ENCODE peak calls at places on chromosomes 11 and 22, in four cellular contexts. One of them, this sample, is unnamed.
A peak's percentile ranks its signal among the peaks of the same experiment; 100 is the strongest.

GRCh38 chr22:35205956-35206355 is 51.3 kb upstream of the HMGXB4 start:
- DNase-seq in upper lobe of right lung: no peak
- DNase-seq in fibroblast of villous mesenchyme: peak; percentile 6
- DNase-seq in cardiac muscle cell: peak; percentile 33
- DNase-seq in this sample: no peak

GRCh38 chr11:12293486-12293885 is 83.9 kb upstream of the PARVA start:
- DNase-seq in upper lobe of right lung: no peak
- DNase-seq in fibroblast of villous mesenchyme: no peak
- DNase-seq in cardiac muscle cell: no peak
- DNase-seq in this sample: no peak

GRCh38 chr11:30586251-30587144 is at the start of gene MPPED2:
- DNase-seq in upper lobe of right lung: peak; percentile 65
- DNase-seq in fibroblast of villous mesenchyme: no peak
- DNase-seq in cardiac muscle cell: no peak
- DNase-seq in this sample: peak; percentile 7

GRCh38 chr11:65390099-65390941 is 3.9 kb downstream of the FRMD8 start:
- DNase-seq in upper lobe of right lung: peak; percentile 63
- DNase-seq in fibroblast of villous mesenchyme: no peak
- DNase-seq in cardiac muscle cell: peak; percentile 60
- DNase-seq in this sample: no peak

GRCh38 chr22:28012811-28013460 is 93.9 kb upstream of the PITPNB start:
- DNase-seq in upper lobe of right lung: no peak
- DNase-seq in fibroblast of villous mesenchyme: no peak
- DNase-seq in cardiac muscle cell: no peak
- DNase-seq in this sample: no peak

GRCh38 chr22:43230983-43231723 is 44.2 kb upstream of the TTLL12 start:
- DNase-seq in upper lobe of right lung: peak; percentile 85
- DNase-seq in fibroblast of villous mesenchyme: peak; percentile 37
- DNase-seq in cardiac muscle cell: peak; percentile 48
- DNase-seq in this sample: peak; percentile 39

GRCh38 chr11:118142081-118142480 is 10.5 kb downstream of the SCN4B start:
- DNase-seq in upper lobe of right lung: peak; percentile 9
- DNase-seq in fibroblast of villous mesenchyme: no peak
- DNase-seq in cardiac muscle cell: peak; percentile 19
- DNase-seq in this sample: no peak

GRCh38 chr11:35526370-35526792 is 965 bp upstream of the PAMR1 start:
- DNase-seq in upper lobe of right lung: no peak
- DNase-seq in fibroblast of villous mesenchyme: no peak
- DNase-seq in cardiac muscle cell: no peak
- DNase-seq in this sample: no peak

GRCh38 chr22:24247011-24247507 is 2.2 kb upstream of the GGT5 start:
- DNase-seq in upper lobe of right lung: no peak
- DNase-seq in fibroblast of villous mesenchyme: no peak
- DNase-seq in cardiac muscle cell: peak; percentile 45
- DNase-seq in this sample: no peak

GRCh38 chr22:41776381-41776780 is 24.1 kb upstream of the CCDC134 start:
- DNase-seq in upper lobe of right lung: no peak
- DNase-seq in fibroblast of villous mesenchyme: no peak
- DNase-seq in cardiac muscle cell: no peak
- DNase-seq in this sample: no peak

GRCh38 chr11:113874096-113874919 is 1.1 kb downstream of the USP28 start:
- DNase-seq in upper lobe of right lung: no peak
- DNase-seq in fibroblast of villous mesenchyme: no peak
- DNase-seq in cardiac muscle cell: peak; percentile 14
- DNase-seq in this sample: no peak

DNA sequence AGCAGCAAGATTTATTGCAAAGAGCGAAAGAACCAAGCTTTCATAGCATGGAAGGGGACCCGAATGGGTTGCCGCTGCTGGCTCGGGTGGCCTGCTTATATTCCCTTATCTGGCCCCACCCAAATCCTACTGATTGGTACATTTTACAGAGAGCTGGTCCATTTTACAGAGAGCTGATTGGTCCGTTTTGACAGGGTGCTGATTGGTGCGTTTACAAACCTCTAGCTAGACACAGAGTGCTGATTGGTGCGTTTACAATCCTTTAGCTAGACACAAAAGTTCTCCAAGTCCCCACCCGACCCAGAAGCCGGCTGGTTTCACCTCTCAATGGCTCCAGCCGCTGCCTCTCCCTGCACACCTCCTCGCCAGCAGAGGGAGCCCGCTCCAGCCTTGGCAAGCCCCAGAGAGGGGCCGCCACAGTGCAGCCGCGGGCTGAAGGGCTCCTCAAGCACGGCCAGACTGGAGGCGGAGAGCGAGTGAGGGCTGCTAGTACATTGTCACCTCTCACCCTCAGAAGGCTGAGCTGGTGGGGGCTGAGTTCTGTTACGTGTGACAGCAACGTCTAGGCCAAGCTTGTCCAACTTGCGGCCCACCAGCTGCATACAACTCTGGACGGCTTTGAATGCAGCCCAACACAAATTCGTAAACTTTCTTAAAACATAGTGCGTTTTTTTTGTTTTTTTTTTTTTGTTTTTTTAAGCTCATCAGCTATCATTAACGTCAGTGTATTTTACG is 8.7 kb downstream of the PTH start:
- DNase-seq in upper lobe of right lung: peak; percentile 86
- DNase-seq in fibroblast of villous mesenchyme: no peak
- DNase-seq in cardiac muscle cell: peak; percentile 58
- DNase-seq in this sample: no peak
- TF ChIP-seq CTCF in upper lobe of right lung: peak; percentile 46
- TF ChIP-seq CTCF in fibroblast of villous mesenchyme: peak; percentile 34
- TF ChIP-seq CTCF in cardiac muscle cell: peak; percentile 45
- TF ChIP-seq CTCF in this sample: no peak

GRCh38 chr11:57566035-57566504 is 1.4 kb downstream of the UBE2L6 start:
- DNase-seq in upper lobe of right lung: no peak
- DNase-seq in fibroblast of villous mesenchyme: peak; percentile 84
- DNase-seq in cardiac muscle cell: peak; percentile 54
- DNase-seq in this sample: no peak
- H3K4me3 ChIP-seq in upper lobe of right lung: peak overlapping the region; percentile 96
- H3K4me3 ChIP-seq in fibroblast of villous mesenchyme: peak overlapping the region; percentile 91
- H3K4me3 ChIP-seq in cardiac muscle cell: peak overlapping the region; percentile 87
- H3K4me3 ChIP-seq in this sample: peak overlapping the region; percentile 89

GRCh38 chr11:69666752-69667536 is 8.2 kb downstream of the LTO1 start:
- DNase-seq in upper lobe of right lung: peak; percentile 38
- DNase-seq in fibroblast of villous mesenchyme: no peak
- DNase-seq in cardiac muscle cell: no peak
- DNase-seq in this sample: no peak

GRCh38 chr11:69666261-69666660 is 8.9 kb downstream of the LTO1 start:
- DNase-seq in upper lobe of right lung: peak; percentile 39
- DNase-seq in fibroblast of villous mesenchyme: no peak
- DNase-seq in cardiac muscle cell: no peak
- DNase-seq in this sample: peak; percentile 9

GRCh38 chr11:69664103-69664775 is 10.9 kb downstream of the LTO1 start:
- DNase-seq in upper lobe of right lung: peak; percentile 48
- DNase-seq in fibroblast of villous mesenchyme: no peak
- DNase-seq in cardiac muscle cell: no peak
- DNase-seq in this sample: no peak

GRCh38 chr11:69664901-69665300 is 10.3 kb downstream of the LTO1 start:
- DNase-seq in upper lobe of right lung: peak; percentile 46
- DNase-seq in fibroblast of villous mesenchyme: no peak
- DNase-seq in cardiac muscle cell: no peak
- DNase-seq in this sample: peak; percentile 25

DNA sequence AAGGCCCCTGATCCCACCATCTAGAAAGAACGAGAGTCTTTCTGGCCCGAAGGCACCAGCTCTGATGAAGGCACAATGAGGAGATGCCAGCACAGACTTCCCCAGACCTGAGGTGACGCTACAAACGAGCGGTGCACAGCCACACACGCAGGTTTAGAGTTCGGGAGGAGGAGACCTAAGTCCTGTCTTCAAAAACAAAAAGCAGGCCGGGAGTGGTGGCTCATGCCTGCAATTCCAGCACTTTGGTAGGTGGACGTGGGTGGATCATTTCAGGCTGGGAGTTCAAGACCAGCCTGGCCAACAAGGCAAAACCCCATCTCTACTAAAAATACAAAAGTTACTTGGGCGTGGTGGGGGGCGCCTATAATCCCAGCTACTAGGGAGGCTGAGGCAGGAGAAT is 9.5 kb downstream of the LTO1 start:
- DNase-seq in upper lobe of right lung: peak; percentile 42
- DNase-seq in fibroblast of villous mesenchyme: no peak
- DNase-seq in cardiac muscle cell: no peak
- DNase-seq in this sample: no peak
- TF ChIP-seq CTCF in upper lobe of right lung: no peak
- TF ChIP-seq CTCF in fibroblast of villous mesenchyme: no peak
- TF ChIP-seq CTCF in cardiac muscle cell: no peak
- TF ChIP-seq CTCF in this sample: no peak

GRCh38 chr22:37019309-37020191 is at the start of the genes MPST and TST:
- DNase-seq in upper lobe of right lung: peak; percentile 93
- DNase-seq in fibroblast of villous mesenchyme: peak; percentile 76
- DNase-seq in cardiac muscle cell: peak; percentile 77
- DNase-seq in this sample: peak; percentile 70

GRCh38 chr22:37017356-37017755 is 1.9 kb downstream of the TST start:
- DNase-seq in upper lobe of right lung: no peak
- DNase-seq in fibroblast of villous mesenchyme: no peak
- DNase-seq in cardiac muscle cell: no peak
- DNase-seq in this sample: no peak

GRCh38 chr22:37018815-37019308 is 385 bp downstream of the TST start:
- DNase-seq in upper lobe of right lung: peak; percentile 83
- DNase-seq in fibroblast of villous mesenchyme: peak; percentile 88
- DNase-seq in cardiac muscle cell: peak; percentile 65
- DNase-seq in this sample: no peak

GRCh38 chr22:37020192-37020479 is 594 bp downstream of the MPST start:
- DNase-seq in upper lobe of right lung: no peak
- DNase-seq in fibroblast of villous mesenchyme: peak; percentile 51
- DNase-seq in cardiac muscle cell: peak; percentile 57
- DNase-seq in this sample: no peak

DNA sequence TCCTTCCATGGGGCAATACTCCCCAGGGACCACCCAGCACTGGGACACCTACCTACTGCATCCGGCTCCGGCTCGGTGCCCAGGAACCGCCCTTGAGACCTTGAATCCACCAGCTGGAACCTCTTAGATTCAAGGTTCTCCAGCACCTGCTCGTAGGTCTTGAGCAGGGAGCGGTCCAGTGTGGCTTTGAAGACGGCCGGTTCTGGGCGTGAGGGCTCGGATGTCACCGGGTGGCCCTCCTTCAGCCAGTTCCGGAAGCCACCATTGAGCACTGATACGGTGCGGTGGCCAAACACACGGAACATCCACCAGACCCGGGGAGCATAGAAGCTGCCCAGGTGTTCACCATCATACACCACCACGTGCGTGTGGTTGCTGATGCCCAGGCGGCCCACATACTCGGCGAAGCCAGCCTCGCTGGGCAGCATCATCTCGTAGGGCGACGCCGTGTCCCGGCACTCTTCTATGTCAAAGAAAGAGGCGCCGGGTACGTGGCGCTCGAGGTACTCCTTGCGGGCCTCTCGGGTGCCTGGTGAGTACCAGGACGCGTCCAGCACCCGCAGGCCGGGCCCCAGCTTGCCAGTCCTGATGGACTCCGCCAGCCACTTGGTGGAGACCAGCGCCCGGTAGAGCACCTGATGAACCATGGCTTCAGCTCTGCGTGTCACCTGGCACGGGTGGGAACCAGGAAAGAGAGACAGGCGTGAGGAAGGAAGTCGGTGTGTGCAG is 997 bp downstream of the TST start:
- DNase-seq in upper lobe of right lung: no peak
- DNase-seq in fibroblast of villous mesenchyme: no peak
- DNase-seq in cardiac muscle cell: no peak
- DNase-seq in this sample: no peak
- H3K4me3 ChIP-seq in upper lobe of right lung: peak overlapping the region; percentile 92
- H3K4me3 ChIP-seq in fibroblast of villous mesenchyme: peak overlapping the region; percentile 86
- H3K4me3 ChIP-seq in cardiac muscle cell: peak overlapping the region; percentile 53
- H3K4me3 ChIP-seq in this sample: peak overlapping the region; percentile 91

DNA sequence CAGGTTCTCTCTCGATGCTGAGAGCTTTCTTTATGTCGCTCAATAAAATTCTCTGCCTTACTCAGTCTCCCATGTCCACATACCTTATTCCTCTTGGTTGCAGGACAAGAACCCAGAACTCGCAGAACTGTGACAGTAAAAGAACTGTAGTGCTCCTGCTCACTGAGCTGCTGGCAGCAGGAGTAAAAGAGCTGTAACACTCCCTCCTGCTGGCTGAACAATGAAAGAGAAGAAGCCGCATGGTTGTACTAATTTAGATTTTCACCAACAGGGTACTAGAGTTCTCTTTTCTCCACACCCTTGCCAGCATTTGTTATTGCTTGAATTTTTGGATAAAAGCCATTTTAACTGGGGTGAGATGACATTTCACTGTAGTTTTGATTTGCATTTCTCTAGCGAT is 433.2 kb downstream of the GUCY1A2 start:
- DNase-seq in upper lobe of right lung: no peak
- DNase-seq in fibroblast of villous mesenchyme: peak; percentile 59
- DNase-seq in cardiac muscle cell: peak; percentile 57
- DNase-seq in this sample: no peak
- TF ChIP-seq CTCF in upper lobe of right lung: no peak
- TF ChIP-seq CTCF in fibroblast of villous mesenchyme: peak; percentile 72
- TF ChIP-seq CTCF in cardiac muscle cell: peak; percentile 43
- TF ChIP-seq CTCF in this sample: no peak

GRCh38 chr11:105609832-105610781 is at the start of gene GRIA4:
- DNase-seq in upper lobe of right lung: peak; percentile 64
- DNase-seq in fibroblast of villous mesenchyme: peak; percentile 46
- DNase-seq in cardiac muscle cell: peak; percentile 65
- DNase-seq in this sample: peak; percentile 90
- H3K4me3 ChIP-seq in upper lobe of right lung: peak within 1 kb of the TSS; percentile 28
- H3K4me3 ChIP-seq in fibroblast of villous mesenchyme: peak within 1 kb of the TSS; percentile 49
- H3K4me3 ChIP-seq in cardiac muscle cell: peak within 1 kb of the TSS; percentile 71
- H3K4me3 ChIP-seq in this sample: peak within 1 kb of the TSS; percentile 73

GRCh38 chr11:97454988-97455387 is 1065.2 kb downstream of the JRKL start:
- DNase-seq in upper lobe of right lung: no peak
- DNase-seq in fibroblast of villous mesenchyme: peak; percentile 6
- DNase-seq in cardiac muscle cell: peak; percentile 84
- DNase-seq in this sample: no peak
- TF ChIP-seq CTCF in upper lobe of right lung: peak; percentile 20
- TF ChIP-seq CTCF in fibroblast of villous mesenchyme: peak; percentile 24
- TF ChIP-seq CTCF in cardiac muscle cell: peak; percentile 75
- TF ChIP-seq CTCF in this sample: peak; percentile 33